ENCODE peak calls at places on chromosome 6, in nine cellular contexts. R, I, C, M, P, L, B, E and Z are unnamed samples.

GRCh38 chr6:19024737-19025136 is 637.6 kb downstream of the RNF144B start:
- DNase-seq in R (peak), I (no peak), B (no peak), P (no peak), M (no peak), C (peak), L (no peak), E (no peak), Z (no peak)

GRCh38 chr6:119627908-119628669 is 278.5 kb upstream of the MAN1A1 start:
- DNase-seq in C (peak), I (no peak), B (no peak), R (peak), M (no peak), E (no peak), P (no peak), L (no peak), Z (no peak)

GRCh38 chr6:89924231-89924630 is 30.0 kb downstream of the GJA10 start:
- DNase-seq in I (no peak), E (no peak), M (no peak), L (no peak), C (no peak), B (no peak), P (no peak), R (no peak), Z (no peak)

GRCh38 chr6:139368661-139369060 is 5.8 kb downstream of the CITED2 start:
- DNase-seq in I (no peak), E (no peak), B (no peak), R (no peak), C (no peak), P (no peak), M (no peak), L (no peak), Z (no peak)

GRCh38 chr6:70166088-70166958 is 136.6 kb downstream of the COL9A1 start:
- DNase-seq in I (peak), B (peak), M (peak), C (peak), P (peak), R (peak), E (peak), L (no peak), Z (peak)

GRCh38 chr6:71103150-71103549 is 146.3 kb upstream of the B3GAT2 start:
- DNase-seq in I (no peak), E (no peak), R (no peak), B (no peak), L (no peak), C (no peak), P (no peak), M (no peak), Z (no peak)

GRCh38 chr6:34138924-34139323 is 7.0 kb downstream of the GRM4 start:
- DNase-seq in L (no peak), P (no peak), B (no peak), R (no peak), C (no peak), I (no peak), E (no peak), M (no peak), Z (no peak)

GRCh38 chr6:105302617-105303128 is 100.2 kb downstream of the PREP start:
- DNase-seq in E (no peak), C (no peak), L (no peak), P (no peak), M (no peak), R (no peak), I (no peak), B (no peak), Z (no peak)

GRCh38 chr6:41074692-41075436 is 2.1 kb downstream of the NFYA start:
- DNase-seq in P (no peak), B (no peak), R (no peak), C (no peak), E (no peak), M (no peak), L (no peak), I (no peak), Z (no peak)

GRCh38 chr6:44671333-44671732 is 283.8 kb downstream of the CDC5L start:
- DNase-seq in M (no peak), E (no peak), R (no peak), P (no peak), L (no peak), B (no peak), I (no peak), C (no peak), Z (no peak)

GRCh38 chr6:33798343-33798848 is 5.4 kb downstream of the MLN start:
- DNase-seq in L (no peak), R (no peak), P (no peak), I (no peak), E (no peak), B (no peak), C (no peak), M (no peak), Z (no peak)

GRCh38 chr6:47527274-47527673 is 49.7 kb downstream of the CD2AP start:
- DNase-seq in C (no peak), E (no peak), P (no peak), I (no peak), M (no peak), L (no peak), R (no peak), B (no peak), Z (no peak)